ENCODE peak calls at places on chromosome 2, in ten cellular contexts. C is lower leg skin, I is A673, R is IMR-90, S is MM.1S, W is NB4, O is vagina, Z is WTC11, F is foreskin fibroblast, G is pancreas. T is an unnamed sample.

GRCh38 chr2:169108098-169108884 is 38.9 kb downstream of the DHRS9 start:
- DNase-seq in G (no peak), R (no peak), S (no peak), C (no peak), O (no peak), I (no peak), W (peak; percentile 70), F (no peak), Z (no peak), T (no peak)

GRCh38 chr2:196979976-196980375 is 53.5 kb upstream of the PGAP1 start:
- DNase-seq in F (no peak), O (no peak), R (no peak), I (no peak), G (no peak), Z (no peak), S (no peak), C (no peak), W (no peak), T (no peak)

GRCh38 chr2:235106874-235107639 is 155.2 kb downstream of the SH3BP4 start:
- DNase-seq in W (peak; percentile 40), G (peak; percentile 55), F (peak; percentile 64), R (peak; percentile 76), Z (peak; percentile 69), O (no peak), S (peak; percentile 55), C (peak; percentile 47), I (peak; percentile 81), T (peak; percentile 76)

GRCh38 chr2:41377837-41378236 is 670.0 kb upstream of the PKDCC start:
- DNase-seq in R (no peak), S (no peak), F (no peak), W (no peak), I (no peak), Z (no peak), O (no peak), C (no peak), G (no peak), T (no peak)

GRCh38 chr2:143230506-143231256 is 101.5 kb downstream of the ARHGAP15 start:
- DNase-seq in C (no peak), R (no peak), F (no peak), G (no peak), Z (no peak), O (no peak), I (no peak), S (no peak), W (no peak), T (no peak)

GRCh38 chr2:157751462-157752058 is 122.9 kb upstream of the ACVR1C start:
- DNase-seq in F (no peak), R (peak; percentile 57), G (peak; percentile 68), S (peak; percentile 13), O (no peak), C (no peak), W (peak; percentile 24), Z (peak; percentile 71), I (peak; percentile 42), T (peak; percentile 32)

GRCh38 chr2:121092095-121092494 is 192.9 kb downstream of the TFCP2L1 start:
- DNase-seq in F (no peak), G (no peak), W (no peak), C (no peak), R (no peak), S (no peak), O (no peak), Z (no peak), I (no peak), T (no peak)

GRCh38 chr2:5673148-5673860 is 18.9 kb upstream of the SOX11 start:
- DNase-seq in R (no peak), G (peak; percentile 35), I (no peak), S (peak; percentile 21), F (no peak), C (no peak), Z (no peak), O (no peak), W (no peak), T (peak; percentile 81)

GRCh38 chr2:216312441-216312840 is 59.8 kb downstream of the MARCHF4 start:
- DNase-seq in C (no peak), R (no peak), S (no peak), I (no peak), W (no peak), G (no peak), F (no peak), O (no peak), Z (no peak), T (no peak)

GRCh38 chr2:46749042-46749461 is 166.6 kb downstream of the MCFD2 start:
- DNase-seq in W (peak; percentile 67), S (no peak), C (no peak), G (no peak), Z (no peak), O (no peak), I (peak; percentile 60), F (peak; percentile 40), R (peak; percentile 88), T (no peak)

GRCh38 chr2:167712275-167712674 is 535.1 kb downstream of the STK39 start:
- DNase-seq in C (no peak), F (no peak), O (no peak), I (no peak), W (no peak), S (no peak), G (no peak), Z (no peak), R (no peak), T (no peak)

GRCh38 chr2:5472673-5473072 is 219.5 kb upstream of the SOX11 start:
- DNase-seq in G (no peak), W (no peak), R (no peak), F (no peak), S (no peak), I (no peak), C (no peak), Z (no peak), O (no peak), T (no peak)

GRCh38 chr2:151051584-151052220 is 210.0 kb downstream of the RBM43 start:
- DNase-seq in R (peak; percentile 67), F (peak; percentile 56), S (peak; percentile 55), C (peak; percentile 33), I (peak; percentile 71), W (peak; percentile 54), O (no peak), Z (peak; percentile 25), G (no peak), T (no peak)

GRCh38 chr2:176554107-176555048 is 285.1 kb downstream of the MTX2 start:
- DNase-seq in F (peak; percentile 31), R (peak; percentile 52), O (no peak), I (peak; percentile 86), S (peak; percentile 67), Z (no peak), C (peak; percentile 25), W (peak; percentile 72), G (no peak), T (peak; percentile 36)

GRCh38 chr2:101679801-101680487 is 17.6 kb upstream of the MAP4K4 start:
- DNase-seq in F (no peak), R (no peak), C (no peak), S (no peak), G (no peak), W (no peak), Z (no peak), O (no peak), I (no peak), T (no peak)

GRCh38 chr2:33583194-33583938 is 15.7 kb downstream of the FAM98A start:
- DNase-seq in I (peak; percentile 54), F (peak; percentile 33), G (no peak), C (no peak), R (peak; percentile 52), Z (no peak), O (no peak), S (peak; percentile 41), W (peak; percentile 64), T (no peak)

GRCh38 chr2:157261199-157261782 is 3.8 kb downstream of the GALNT5 start:
- DNase-seq in S (peak; percentile 61), C (no peak), F (peak; percentile 44), I (no peak), G (no peak), O (no peak), R (peak; percentile 75), W (peak; percentile 7), Z (no peak), T (no peak)

GRCh38 chr2:172693037-172693436 is 42.6 kb upstream of the RAPGEF4 start:
- DNase-seq in G (no peak), Z (no peak), O (no peak), R (peak; percentile 99), F (peak; percentile 99), C (peak; percentile 79), I (peak; percentile 71), W (peak; percentile 92), S (no peak), T (no peak)

GRCh38 chr2:101362777-101363176 is 24.5 kb downstream of the CREG2 start:
- DNase-seq in Z (no peak), O (no peak), C (no peak), S (no peak), F (no peak), I (no peak), R (no peak), W (no peak), G (no peak), T (no peak)

DNA sequence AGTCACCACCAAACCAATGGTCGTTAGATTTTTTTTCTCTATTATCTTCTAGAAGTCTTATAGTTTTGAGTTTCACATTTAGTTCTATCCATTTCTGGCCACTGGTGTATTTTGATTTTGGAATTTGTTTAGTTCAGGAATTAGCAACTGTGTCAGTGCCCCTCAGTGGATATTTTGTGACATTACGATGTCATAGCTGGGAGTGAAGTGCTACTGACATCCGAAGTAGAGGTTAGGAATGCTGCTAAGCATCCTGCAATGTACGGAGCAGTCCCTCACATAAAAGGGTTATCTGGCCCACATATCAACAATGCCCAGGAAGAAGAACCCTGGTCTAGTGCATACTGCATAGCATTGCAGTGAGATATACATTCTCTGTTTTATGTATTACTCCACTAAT is 157.4 kb upstream of the RGPD4 start:
- DNase-seq in F (no peak), R (no peak), O (no peak), Z (no peak), C (no peak), G (no peak), W (peak; percentile 23), I (no peak), S (no peak), T (no peak)
- TF ChIP-seq CTCF in F (no peak), R (peak; percentile 27), O (no peak), Z (no peak), C (no peak), G (no peak), W (peak; percentile 20), I (peak; percentile 23), S (no peak), T (no peak)

GRCh38 chr2:51027442-51027841 is 4.5 kb downstream of the NRXN1 start:
- DNase-seq in R (no peak), Z (no peak), S (no peak), G (peak; percentile 14), O (no peak), C (no peak), F (no peak), W (no peak), I (no peak), T (no peak)
- TF ChIP-seq CTCF in R (no peak), Z (no peak), S (no peak), G (no peak), O (no peak), C (no peak), F (no peak), W (no peak), I (no peak), T (no peak)

GRCh38 chr2:207474871-207475485 is 54.8 kb upstream of the CREB1 start:
- DNase-seq in C (no peak), I (peak; percentile 71), G (no peak), O (no peak), Z (no peak), W (peak; percentile 73), S (peak; percentile 52), R (peak; percentile 68), F (peak; percentile 51), T (no peak)
- TF ChIP-seq CTCF in C (peak; percentile 13), I (peak; percentile 78), G (peak; percentile 56), O (peak; percentile 90), Z (peak; percentile 66), W (peak; percentile 29), S (peak; percentile 64), R (peak; percentile 73), F (peak; percentile 26), T (peak; percentile 93)

GRCh38 chr2:237624565-237624964 is 2.8 kb upstream of the LRRFIP1 start:
- DNase-seq in I (no peak), O (no peak), C (no peak), G (no peak), S (no peak), F (no peak), R (no peak), Z (no peak), W (peak; percentile 30), T (no peak)
- TF ChIP-seq CTCF in I (peak; percentile 13), O (no peak), C (no peak), G (no peak), S (no peak), F (no peak), R (no peak), Z (no peak), W (no peak), T (no peak)